ENCODE peak calls at places on chromosomes 1 and 21, in eight cellular contexts. T, Q, S, W, D, R, L and X are unnamed samples.

GRCh38 chr1:195733408-195733807 is 874.8 kb downstream of the KCNT2 start:
- DNase-seq in T (no peak), L (no peak), Q (no peak), W (no peak), D (no peak), R (no peak), S (no peak), X (no peak)

GRCh38 chr21:19123053-19123452 is 719.5 kb upstream of the TMPRSS15 start:
- DNase-seq in Q (no peak), W (no peak), D (no peak), R (no peak), S (no peak), T (no peak), L (no peak), X (no peak)

GRCh38 chr1:164765993-164766720 is 207.2 kb downstream of the PBX1 start:
- DNase-seq in S (no peak), Q (no peak), L (no peak), D (no peak), T (no peak), R (no peak), W (no peak), X (no peak)

GRCh38 chr1:54410359-54410758 is 4.2 kb upstream of the SSBP3 start:
- DNase-seq in D (no peak), S (no peak), T (no peak), W (no peak), Q (no peak), L (no peak), R (no peak), X (no peak)

GRCh38 chr1:12608311-12608957 is 9.6 kb downstream of the DHRS3 start:
- DNase-seq in R (no peak), D (peak; percentile 87), W (no peak), Q (no peak), S (no peak), L (no peak), T (no peak), X (no peak)

GRCh38 chr1:18618546-18619466 is 11.8 kb upstream of the PAX7 start:
- DNase-seq in W (no peak), T (no peak), L (peak; percentile 42), Q (no peak), R (peak; percentile 81), S (no peak), D (no peak), X (no peak)

GRCh38 chr1:56385314-56385713 is 194.0 kb downstream of the PLPP3 start:
- DNase-seq in Q (no peak), W (no peak), S (no peak), D (no peak), T (no peak), R (no peak), L (no peak), X (no peak)

GRCh38 chr1:201603613-201604232 is 64.8 kb downstream of the NAV1 start:
- DNase-seq in L (no peak), Q (peak; percentile 60), S (no peak), D (no peak), R (no peak), T (no peak), W (no peak), X (no peak)

GRCh38 chr1:33298623-33299277 is 22.1 kb downstream of the A3GALT2 start:
- DNase-seq in W (peak; percentile 49), Q (peak; percentile 51), T (peak; percentile 67), R (peak; percentile 69), D (peak; percentile 75), L (no peak), S (peak; percentile 72), X (peak; percentile 88)

GRCh38 chr1:19678493-19678892 is 13.8 kb downstream of the HTR6 start:
- DNase-seq in S (no peak), Q (no peak), L (no peak), R (no peak), D (no peak), W (no peak), T (no peak), X (no peak)

GRCh38 chr1:13830616-13831280 is 130.8 kb downstream of the PRDM2 start:
- DNase-seq in D (no peak), W (no peak), Q (no peak), R (no peak), L (no peak), S (no peak), T (no peak), X (no peak)

GRCh38 chr1:59976194-59977074 is 49.9 kb upstream of the CYP2J2 start:
- DNase-seq in R (peak; percentile 76), L (no peak), D (peak; percentile 60), W (no peak), S (peak; percentile 53), Q (peak; percentile 64), T (peak; percentile 66), X (peak; percentile 75)

GRCh38 chr1:95793893-95794292 is 559.9 kb downstream of the RWDD3 start:
- DNase-seq in L (no peak), D (no peak), T (no peak), S (no peak), Q (no peak), W (no peak), R (peak; percentile 10), X (no peak)

GRCh38 chr1:27133990-27134389 is 20.9 kb downstream of the SLC9A1 start:
- DNase-seq in L (no peak), S (no peak), Q (no peak), W (no peak), R (no peak), D (no peak), T (no peak), X (no peak)

DNA sequence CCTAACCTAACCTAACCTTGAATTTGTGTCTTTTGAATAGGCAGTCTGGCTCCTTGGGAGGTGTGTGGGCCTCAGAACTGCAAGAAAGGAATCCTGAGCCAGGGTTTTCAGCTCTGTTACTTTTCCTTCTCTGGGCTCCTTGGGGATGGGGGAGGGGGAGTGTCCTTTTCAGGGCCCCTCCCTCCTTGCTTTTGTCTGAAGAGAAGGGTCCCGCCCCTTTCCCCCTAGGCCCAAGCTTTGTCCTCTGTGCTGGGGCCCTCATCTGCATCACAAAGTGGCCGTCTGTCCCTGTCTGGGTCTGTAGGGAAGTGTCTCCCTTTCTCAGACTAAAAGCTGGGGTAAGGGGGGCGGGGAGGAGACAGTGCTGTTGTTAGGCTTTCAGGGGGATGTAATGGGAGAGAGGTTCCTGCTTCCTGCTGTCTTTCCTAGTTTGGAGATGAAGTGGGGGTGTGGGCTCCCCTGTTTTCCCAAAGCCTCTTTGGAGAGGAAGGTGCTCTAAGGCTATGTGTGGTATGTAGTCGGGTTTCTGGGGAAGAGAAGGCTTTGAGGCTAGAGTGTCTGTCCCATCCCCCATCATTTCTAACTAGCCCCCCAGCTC is 3.1 kb downstream of the AGO1 start:
- DNase-seq in D (no peak), R (peak; percentile 58), W (no peak), L (no peak), S (no peak), Q (no peak), T (no peak), X (no peak)
- H3K4me3 ChIP-seq in D (no peak overlapping the region), R (peak overlapping the region; percentile 7), W (no peak overlapping the region), L (no peak overlapping the region), S (no peak overlapping the region), Q (no peak overlapping the region), T (no peak overlapping the region), X (no peak overlapping the region)

DNA sequence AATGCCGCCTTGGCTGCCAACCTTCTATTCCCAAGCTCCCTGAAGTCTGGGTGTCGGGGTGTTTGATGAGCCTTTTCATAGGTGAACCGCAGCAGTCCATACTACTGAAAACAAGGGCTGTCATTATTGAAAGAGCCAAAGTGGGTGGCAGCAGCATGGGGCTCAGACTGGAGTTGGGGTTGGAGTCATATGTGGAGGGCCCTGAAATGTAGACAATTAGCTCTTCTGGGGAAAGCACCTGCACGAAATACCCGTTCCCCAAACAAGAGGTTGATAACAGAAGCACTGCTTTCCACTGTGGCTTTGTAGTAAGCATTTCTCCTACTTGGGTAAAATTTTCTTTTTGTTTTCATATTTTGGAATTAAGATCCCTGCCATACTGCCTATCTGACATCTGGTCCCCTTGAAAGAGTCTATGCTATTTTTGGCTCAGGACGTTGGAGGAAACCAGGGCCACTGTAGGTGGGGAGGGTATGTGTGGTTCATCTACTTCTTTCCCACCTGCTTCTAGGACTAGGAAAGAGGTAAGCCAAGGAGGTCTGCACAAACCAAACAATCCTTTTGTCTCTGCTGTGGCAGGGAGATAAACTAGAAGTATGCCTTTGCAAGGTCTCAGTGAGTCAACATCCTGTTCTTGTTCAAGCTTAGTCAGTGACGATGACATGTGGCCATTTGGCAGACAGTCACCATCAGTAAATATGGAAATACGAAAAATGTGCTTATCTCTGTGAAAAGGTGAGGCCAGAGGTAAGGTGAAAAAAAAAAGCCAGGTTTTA is 197.0 kb upstream of the UBE2U start:
- DNase-seq in S (no peak), R (peak; percentile 17), W (no peak), T (peak; percentile 84), Q (peak; percentile 73), D (no peak), L (no peak), X (no peak)
- H3K27ac ChIP-seq in S (peak overlapping the region; percentile 17), R (no peak overlapping the region), W (peak overlapping the region; percentile 54), T (peak overlapping the region; percentile 89), Q (no peak overlapping the region), D (no peak overlapping the region), L (peak overlapping the region; percentile 38), X (no peak overlapping the region)

GRCh38 chr21:45405819-45406762 is 1.1 kb downstream of the COL18A1 start:
- DNase-seq in W (peak; percentile 42), S (no peak), D (no peak), T (peak; percentile 41), R (no peak), L (peak; percentile 26), Q (no peak), X (peak; percentile 82)
- H3K4me3 ChIP-seq in W (peak overlapping the region; percentile 54), S (peak overlapping the region; percentile 52), D (peak overlapping the region; percentile 60), T (no peak overlapping the region), R (peak overlapping the region; percentile 48), L (peak overlapping the region; percentile 41), Q (peak overlapping the region; percentile 64), X (peak overlapping the region; percentile 67)

GRCh38 chr1:43293896-43294760 is 6.7 kb upstream of the TIE1 start:
- DNase-seq in L (no peak), Q (peak; percentile 54), T (no peak), R (no peak), W (no peak), D (no peak), S (no peak), X (no peak)
- H3K27ac ChIP-seq in L (no peak overlapping the region), Q (no peak overlapping the region), T (no peak overlapping the region), R (no peak overlapping the region), W (no peak overlapping the region), D (peak overlapping the region; percentile 73), S (peak overlapping the region; percentile 87), X (no peak overlapping the region)